ENCODE peak calls at places on chromosome 15, in six cellular contexts. P, N, X, R, T and G are unnamed samples.

GRCh38 chr15:62326460-62327011 is 161.5 kb upstream of the C2CD4B start:
- DNase-seq in P (no peak), N (no peak), X (no peak), R (no peak), T (no peak), G (no peak)

GRCh38 chr15:77519540-77519939 is 98.9 kb downstream of the HMG20A start:
- DNase-seq in P (no peak), N (peak), X (no peak), R (no peak), T (no peak), G (no peak)

GRCh38 chr15:63544253-63545026 is 40.0 kb downstream of the USP3 start:
- DNase-seq in P (no peak), N (no peak), X (no peak), R (peak), T (no peak), G (peak)

GRCh38 chr15:31200735-31201151 is 99.2 kb upstream of the TRPM1 start:
- DNase-seq in P (peak), N (peak), X (no peak), R (peak), T (peak), G (peak)

GRCh38 chr15:69531302-69532027 is 78.8 kb downstream of the RPLP1 start:
- DNase-seq in P (no peak), N (no peak), X (no peak), R (no peak), T (no peak), G (no peak)

GRCh38 chr15:63553388-63553791 is 43.8 kb upstream of the FBXL22 start:
- DNase-seq in P (peak), N (peak), X (peak), R (no peak), T (no peak), G (no peak)

GRCh38 chr15:65212097-65212496 is 824 bp upstream of the CILP start:
- DNase-seq in P (peak), N (no peak), X (no peak), R (peak), T (no peak), G (peak)

GRCh38 chr15:35548435-35548834 is 2.5 kb upstream of the DPH6 start:
- DNase-seq in P (no peak), N (no peak), X (no peak), R (no peak), T (no peak), G (no peak)

GRCh38 chr15:67101981-67102929 is 36.9 kb downstream of the SMAD3 start:
- DNase-seq in P (peak), N (peak), X (peak), R (peak), T (no peak), G (peak)

GRCh38 chr15:49212897-49213296 is 42.9 kb downstream of the GALK2 start:
- DNase-seq in P (no peak), N (no peak), X (no peak), R (no peak), T (no peak), G (no peak)

GRCh38 chr15:72706266-72706665 is 20.3 kb downstream of the BBS4 start:
- DNase-seq in P (no peak), N (peak), X (no peak), R (no peak), T (no peak), G (no peak)

GRCh38 chr15:45435124-45435903 is 57.0 kb upstream of the GATM start:
- DNase-seq in P (no peak), N (no peak), X (no peak), R (no peak), T (no peak), G (no peak)

GRCh38 chr15:37059051-37059450 is 41.3 kb downstream of the MEIS2 start:
- DNase-seq in P (no peak), N (peak), X (peak), R (no peak), T (no peak), G (no peak)

GRCh38 chr15:92122259-92122658 is 268.8 kb downstream of the SLCO3A1 start:
- DNase-seq in P (no peak), N (no peak), X (no peak), R (no peak), T (no peak), G (no peak)

GRCh38 chr15:73796266-73796939 is 43.3 kb upstream of the INSYN1 start:
- DNase-seq in P (no peak), N (no peak), X (no peak), R (no peak), T (no peak), G (no peak)

GRCh38 chr15:63509933-63510547 is 5.6 kb downstream of the USP3 start:
- DNase-seq in P (no peak), N (peak), X (no peak), R (no peak), T (no peak), G (no peak)

GRCh38 chr15:78889000-78889399 is 16.3 kb downstream of the MORF4L1 start:
- DNase-seq in P (no peak), N (no peak), X (no peak), R (no peak), T (no peak), G (no peak)

GRCh38 chr15:61226313-61227250 is 2.5 kb downstream of the RORA start:
- DNase-seq in P (no peak), N (peak), X (no peak), R (no peak), T (no peak), G (no peak)

GRCh38 chr15:87477759-87478687 is 778.5 kb downstream of the NTRK3 start:
- DNase-seq in P (no peak), N (peak), X (peak), R (no peak), T (no peak), G (no peak)

DNA sequence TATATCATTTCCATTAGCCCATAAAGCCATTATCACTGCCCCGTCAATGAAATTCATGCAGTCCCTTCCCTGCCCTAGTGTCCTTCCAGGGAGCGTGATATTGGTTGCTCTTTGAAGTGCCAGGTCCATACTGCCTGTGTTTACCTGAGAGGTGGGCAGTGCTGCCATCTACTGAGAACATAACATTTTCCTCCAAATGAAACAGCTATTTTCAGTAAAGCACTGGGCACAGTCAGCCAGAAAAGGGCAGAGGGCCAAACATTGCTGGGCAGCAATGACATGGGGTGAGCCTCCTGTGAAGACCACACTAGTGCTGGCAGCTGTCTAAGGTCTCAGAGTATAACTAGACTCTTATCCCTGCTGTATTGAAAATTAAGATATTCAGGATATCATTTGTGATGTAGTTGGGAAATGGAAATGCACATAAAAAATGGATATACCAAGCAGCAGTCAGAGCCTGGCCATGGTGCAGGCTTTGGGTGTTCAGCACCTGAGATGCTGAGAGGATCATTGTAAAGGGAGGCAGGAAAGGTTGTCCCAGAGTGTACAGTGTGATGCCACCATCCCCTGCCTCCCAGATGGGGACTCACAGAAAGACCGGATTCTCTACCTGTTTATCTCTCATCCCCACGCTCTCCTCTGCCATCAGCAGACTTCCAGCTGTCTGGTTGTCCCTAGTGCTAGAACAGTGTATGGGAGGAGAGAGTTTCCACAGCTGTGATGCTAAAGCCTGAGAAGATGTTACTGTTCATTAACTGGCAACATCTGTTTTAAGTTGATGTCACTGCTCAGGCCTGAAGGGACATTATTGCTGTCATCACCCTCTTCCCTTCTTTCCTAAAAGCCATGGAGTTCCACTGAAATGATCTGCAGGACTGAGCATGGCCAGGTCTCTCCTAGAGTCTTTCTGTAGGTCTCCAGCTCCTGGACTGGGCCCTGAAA is 108.8 kb downstream of the ARNT2 start:
- DNase-seq in P (peak), N (no peak), X (no peak), R (no peak), T (no peak), G (no peak)
- TF ChIP-seq CTCF in P (no peak), N (peak), X (no peak), R (no peak), T (no peak), G (no peak)

GRCh38 chr15:26037369-26037768 is 174.2 kb upstream of the ATP10A start:
- DNase-seq in P (no peak), N (no peak), X (no peak), R (no peak), T (no peak), G (no peak)
- TF ChIP-seq CTCF in P (no peak), N (no peak), X (no peak), R (no peak), T (peak), G (no peak)

GRCh38 chr15:40785814-40786213 is 16.0 kb downstream of the C15orf62 start:
- DNase-seq in P (no peak), N (peak), X (no peak), R (no peak), T (no peak), G (no peak)

GRCh38 chr15:40787344-40787841 is 17.6 kb downstream of the C15orf62 start:
- DNase-seq in P (peak), N (peak), X (no peak), R (no peak), T (no peak), G (no peak)

GRCh38 chr15:40782609-40783227 is 12.9 kb downstream of the C15orf62 start:
- DNase-seq in P (peak), N (no peak), X (no peak), R (peak), T (peak), G (peak)

GRCh38 chr15:40787991-40788390 is 18.2 kb downstream of the C15orf62 start:
- DNase-seq in P (no peak), N (no peak), X (no peak), R (no peak), T (no peak), G (no peak)

DNA sequence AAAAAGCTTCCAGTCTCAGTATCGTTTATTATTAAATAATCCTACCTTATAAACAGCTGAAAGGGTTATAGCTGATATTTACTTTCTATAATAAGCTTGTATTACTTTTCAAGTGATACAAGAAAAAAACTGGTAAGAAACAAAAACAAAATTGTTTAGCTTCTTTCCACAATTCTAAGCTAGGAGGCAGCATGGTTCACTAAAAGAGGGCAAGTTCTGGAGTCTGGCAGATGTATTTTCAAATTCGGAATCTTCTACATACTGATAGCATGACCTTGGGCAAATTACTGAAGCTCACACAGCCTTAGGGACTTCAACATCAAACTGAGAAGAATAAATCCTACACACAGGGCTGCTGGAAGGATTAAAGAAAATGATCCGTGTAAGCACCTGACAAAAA is 15.4 kb downstream of the C15orf62 start:
- DNase-seq in P (no peak), N (no peak), X (no peak), R (no peak), T (no peak), G (no peak)
- TF ChIP-seq CTCF in P (no peak), N (peak), X (no peak), R (no peak), T (no peak), G (no peak)

GRCh38 chr15:33200903-33201302 is 6.4 kb upstream of the FMN1 start:
- DNase-seq in P (no peak), N (no peak), X (no peak), R (no peak), T (no peak), G (no peak)
- TF ChIP-seq CTCF in P (no peak), N (no peak), X (no peak), R (no peak), T (no peak), G (no peak)